ENCODE peak calls at places on chromosomes 5 and 9, in four cellular contexts. O is SK-N-SH, Y is transverse colon, V is esophagus muscularis mucosa. U is an unnamed sample. For H3K4me1, the result is how much of the 10 kb centered on the place peaks cover.

GRCh38 chr9:105693435-105694275 is 686 bp upstream of the TMEM38B start:
- DNase-seq in O (peak), Y (no peak), V (no peak), U (no peak)

GRCh38 chr5:7776442-7776841 is 74.5 kb downstream of the CFAP90 start:
- DNase-seq in O (no peak), Y (no peak), V (no peak), U (no peak)

GRCh38 chr9:130789747-130790672 is 45.0 kb upstream of the ABL1 start:
- DNase-seq in O (no peak), Y (no peak), V (no peak), U (no peak)

GRCh38 chr5:153630546-153630945 is 140.1 kb downstream of the GRIA1 start:
- DNase-seq in O (no peak), Y (no peak), V (no peak), U (no peak)

GRCh38 chr5:44727100-44727499 is 81.6 kb upstream of the MRPS30 start:
- DNase-seq in O (no peak), Y (no peak), V (no peak), U (no peak)

GRCh38 chr9:137312852-137313325 is 10.8 kb upstream of the NRARP start:
- DNase-seq in O (peak), Y (no peak), V (no peak), U (no peak)

GRCh38 chr5:143976055-143976454 is 164.1 kb downstream of the HMHB1 start:
- DNase-seq in O (no peak), Y (no peak), V (no peak), U (no peak)

GRCh38 chr5:52798952-52799351 is 11.2 kb downstream of the ITGA1 start:
- DNase-seq in O (no peak), Y (no peak), V (no peak), U (no peak)

GRCh38 chr5:146340260-146341081 is 1.8 kb downstream of the POU4F3 start:
- DNase-seq in O (no peak), Y (no peak), V (no peak), U (peak)
- TF ChIP-seq POLR2AphosphoS5 in O (no peak), Y (no peak), V (no peak), U (no peak)

DNA sequence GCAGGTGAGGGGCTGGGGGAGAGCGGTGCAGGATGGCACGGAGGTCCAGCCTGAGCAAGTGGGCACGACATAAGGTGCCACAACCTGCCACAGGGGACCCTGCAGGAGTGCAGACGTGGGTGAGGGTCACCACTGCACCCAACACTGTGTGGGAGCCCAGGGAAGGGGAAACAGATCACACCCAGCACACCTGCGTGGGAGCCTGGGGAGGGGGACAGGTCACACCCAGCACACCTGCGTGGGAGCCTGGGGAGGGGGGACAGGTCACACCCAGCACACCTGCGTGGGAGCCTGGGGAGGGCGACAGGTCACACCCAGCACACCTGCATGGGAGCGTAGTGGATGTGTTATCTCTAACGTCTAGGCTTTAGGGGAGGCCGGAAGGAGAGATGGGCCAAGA is 47.4 kb upstream of the CLPTM1L start:
- DNase-seq in O (no peak), Y (no peak), V (no peak), U (no peak)
- H3K4me1 ChIP-seq in O (under half), Y (under half), V (under half), U (under half)

DNA sequence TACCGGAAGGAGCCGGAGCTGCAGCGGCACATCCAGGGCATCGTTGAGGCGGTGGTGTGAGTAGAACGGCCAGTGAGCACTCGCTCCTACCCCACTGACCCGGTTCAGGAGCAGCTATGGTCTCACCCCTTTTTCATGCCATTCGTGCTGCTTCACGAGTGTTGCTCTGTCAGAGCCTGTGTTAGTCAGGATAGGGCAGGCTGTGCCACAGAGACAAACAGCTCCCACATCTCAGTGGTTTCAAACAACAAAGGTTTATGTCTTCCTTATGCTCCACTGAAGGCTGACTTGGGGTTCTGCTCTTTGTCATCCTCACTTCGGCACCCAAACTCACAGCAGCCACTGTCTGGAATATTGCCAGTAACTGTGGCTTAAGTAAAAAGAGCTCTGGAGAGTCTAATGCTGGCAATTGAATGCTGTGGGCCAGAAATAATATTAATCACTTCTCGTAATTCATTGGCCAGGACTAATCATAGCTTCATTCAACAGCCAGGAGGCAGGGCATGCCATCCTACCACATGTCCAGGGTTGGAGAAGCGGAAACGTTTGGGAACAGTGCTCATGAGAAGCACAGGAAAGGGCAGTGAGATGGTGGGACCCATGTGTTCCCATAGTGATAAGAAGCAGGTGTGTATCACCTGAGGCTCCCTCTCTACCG is 28.5 kb downstream of the ARHGEF37 start:
- DNase-seq in O (no peak), Y (no peak), V (no peak), U (no peak)
- TF ChIP-seq POLR2AphosphoS5 in O (no peak), Y (no peak), V (no peak), U (no peak)

DNA sequence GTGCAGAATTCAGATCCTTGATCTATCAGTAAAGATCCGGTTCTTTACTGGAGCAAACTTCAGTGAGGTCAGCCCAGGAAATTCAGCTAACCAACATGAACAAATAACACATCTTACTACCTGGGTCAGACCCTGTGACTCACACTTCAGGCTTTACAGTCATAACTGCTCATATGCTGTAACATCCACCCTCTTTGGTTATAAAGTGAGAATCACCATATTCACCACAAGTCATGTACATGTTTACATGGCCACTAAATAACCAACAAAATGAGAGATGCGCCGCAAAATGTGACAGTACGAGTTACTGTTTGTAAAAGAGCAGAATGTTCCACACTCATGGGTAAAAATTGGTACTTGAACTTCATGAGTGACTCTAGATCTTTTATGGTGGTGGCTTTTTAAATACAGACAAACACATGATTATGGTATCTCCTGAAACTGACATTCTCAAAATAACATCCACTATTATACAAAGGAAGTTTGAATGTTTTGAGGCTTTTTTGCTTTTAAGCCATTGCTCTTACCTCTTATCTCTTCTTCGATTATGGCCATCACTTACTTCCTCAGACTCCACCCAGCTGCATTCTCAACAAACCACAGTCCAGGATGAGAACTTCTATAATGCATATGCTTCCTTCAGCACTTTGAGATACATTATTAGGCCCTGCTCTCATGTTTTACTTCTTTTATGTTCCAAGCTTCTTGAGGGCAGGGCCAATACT is 516.6 kb downstream of the RAB3C start:
- DNase-seq in O (no peak), Y (no peak), V (no peak), U (no peak)
- H3K4me1 ChIP-seq in O (under half), Y (half or more), V (under half), U (under half)

DNA sequence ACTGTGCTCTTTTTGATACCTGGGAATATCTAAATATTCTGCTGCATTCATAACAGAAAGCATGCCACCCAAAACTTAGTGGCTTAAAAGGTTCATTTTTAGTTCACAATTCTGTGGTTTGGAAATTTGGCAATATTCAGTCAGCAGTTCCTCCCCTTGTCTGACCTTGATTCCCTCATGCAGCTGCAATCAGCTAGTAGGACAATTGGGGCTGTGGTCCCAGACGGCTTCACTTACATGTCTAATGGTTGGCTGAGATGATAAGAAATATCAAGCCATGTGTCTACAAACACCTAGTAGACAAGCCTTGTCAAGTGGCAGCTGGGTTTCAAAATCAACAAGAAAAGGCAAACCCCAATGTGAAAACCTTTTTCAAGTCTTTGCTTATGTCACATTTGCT is 51.3 kb downstream of the ANXA1 start:
- DNase-seq in O (no peak), Y (no peak), V (no peak), U (no peak)
- TF ChIP-seq POLR2AphosphoS5 in O (no peak), Y (no peak), V (no peak), U (no peak)

GRCh38 chr9:135958485-135958884 is 2.7 kb downstream of the UBAC1 start:
- DNase-seq in O (no peak), Y (no peak), V (no peak), U (no peak)

GRCh38 chr9:135957431-135957830 is 3.7 kb downstream of the UBAC1 start:
- DNase-seq in O (no peak), Y (no peak), V (no peak), U (no peak)

GRCh38 chr9:135959814-135960213 is 1.4 kb downstream of the UBAC1 start:
- DNase-seq in O (no peak), Y (no peak), V (no peak), U (no peak)

GRCh38 chr9:135955981-135956797 is 5.0 kb downstream of the UBAC1 start:
- DNase-seq in O (no peak), Y (no peak), V (no peak), U (no peak)

DNA sequence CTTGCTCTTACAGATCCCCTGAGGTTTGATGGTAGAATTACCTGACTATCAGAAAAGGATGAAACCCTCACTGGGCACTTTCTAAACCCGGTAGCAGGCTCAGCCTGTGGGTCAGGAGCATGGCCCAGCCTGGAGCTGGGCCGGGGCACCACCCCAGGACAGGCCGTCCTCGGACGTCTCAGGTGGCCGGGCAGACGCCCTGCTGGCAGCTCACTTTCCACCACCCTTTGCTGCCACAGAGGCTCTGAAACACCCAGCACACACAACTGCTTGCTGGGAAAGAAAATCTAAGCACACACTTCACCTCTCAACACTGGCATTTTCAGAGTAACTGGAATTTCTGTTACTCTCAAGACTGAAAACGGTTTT is 4.4 kb downstream of the UBAC1 start:
- DNase-seq in O (no peak), Y (no peak), V (no peak), U (no peak)
- H3K4me1 ChIP-seq in O (under half), Y (under half), V (under half), U (under half)